ENCODE peak calls at places on chromosomes 1 and 21, in seven cellular contexts. One of them, this sample, is unnamed. For H3K4me1, the result is how much of the 10 kb centered on the place peaks cover.

GRCh38 chr1:87778896-87779295 is 450.2 kb downstream of the LMO4 start:
- DNase-seq in sigmoid colon: no peak
- DNase-seq in SK-N-SH: no peak
- DNase-seq in stomach: no peak
- DNase-seq in esophagus muscularis mucosa: no peak
- DNase-seq in upper lobe of left lung: no peak
- DNase-seq in tibial nerve: no peak
- DNase-seq in this sample: no peak

GRCh38 chr1:1216770-1217620 is 3.0 kb upstream of the TNFRSF4 start:
- DNase-seq in sigmoid colon: no peak
- DNase-seq in SK-N-SH: no peak
- DNase-seq in stomach: no peak
- DNase-seq in esophagus muscularis mucosa: no peak
- DNase-seq in upper lobe of left lung: no peak
- DNase-seq in tibial nerve: no peak
- DNase-seq in this sample: no peak

GRCh38 chr1:50977575-50978143 is 7.6 kb downstream of the CDKN2C start:
- DNase-seq in sigmoid colon: peak
- DNase-seq in SK-N-SH: peak
- DNase-seq in stomach: peak
- DNase-seq in esophagus muscularis mucosa: no peak
- DNase-seq in upper lobe of left lung: peak
- DNase-seq in tibial nerve: no peak
- DNase-seq in this sample: peak

GRCh38 chr1:234400773-234401172 is 27.5 kb downstream of the COA6 start:
- DNase-seq in sigmoid colon: no peak
- DNase-seq in SK-N-SH: no peak
- DNase-seq in stomach: no peak
- DNase-seq in esophagus muscularis mucosa: no peak
- DNase-seq in upper lobe of left lung: no peak
- DNase-seq in tibial nerve: no peak
- DNase-seq in this sample: no peak

GRCh38 chr21:45141507-45141906 is 67.1 kb downstream of the ADARB1 start:
- DNase-seq in sigmoid colon: peak
- DNase-seq in SK-N-SH: no peak
- DNase-seq in stomach: no peak
- DNase-seq in esophagus muscularis mucosa: no peak
- DNase-seq in upper lobe of left lung: no peak
- DNase-seq in tibial nerve: no peak
- DNase-seq in this sample: no peak

GRCh38 chr1:160657477-160657820 is 10.6 kb upstream of the SLAMF1 start:
- DNase-seq in sigmoid colon: no peak
- DNase-seq in SK-N-SH: no peak
- DNase-seq in stomach: no peak
- DNase-seq in esophagus muscularis mucosa: no peak
- DNase-seq in upper lobe of left lung: no peak
- DNase-seq in tibial nerve: no peak
- DNase-seq in this sample: no peak

GRCh38 chr1:6785318-6785712 is at the start of gene CAMTA1:
- DNase-seq in sigmoid colon: no peak
- DNase-seq in SK-N-SH: peak
- DNase-seq in stomach: no peak
- DNase-seq in esophagus muscularis mucosa: no peak
- DNase-seq in upper lobe of left lung: no peak
- DNase-seq in tibial nerve: no peak
- DNase-seq in this sample: no peak

GRCh38 chr1:219505886-219506285 is 107.0 kb downstream of the ZC3H11B start:
- DNase-seq in sigmoid colon: no peak
- DNase-seq in SK-N-SH: no peak
- DNase-seq in stomach: no peak
- DNase-seq in esophagus muscularis mucosa: no peak
- DNase-seq in upper lobe of left lung: no peak
- DNase-seq in tibial nerve: no peak
- DNase-seq in this sample: no peak

GRCh38 chr1:40620586-40620985 is 44.9 kb downstream of the RIMS3 start:
- DNase-seq in sigmoid colon: no peak
- DNase-seq in SK-N-SH: no peak
- DNase-seq in stomach: no peak
- DNase-seq in esophagus muscularis mucosa: peak
- DNase-seq in upper lobe of left lung: no peak
- DNase-seq in tibial nerve: no peak
- DNase-seq in this sample: no peak

GRCh38 chr1:206463911-206464310 is 6.4 kb upstream of the IKBKE start:
- DNase-seq in sigmoid colon: no peak
- DNase-seq in SK-N-SH: no peak
- DNase-seq in stomach: no peak
- DNase-seq in esophagus muscularis mucosa: no peak
- DNase-seq in upper lobe of left lung: no peak
- DNase-seq in tibial nerve: no peak
- DNase-seq in this sample: no peak

GRCh38 chr1:17579951-17580939 is 40.7 kb downstream of the ARHGEF10L start:
- DNase-seq in sigmoid colon: no peak
- DNase-seq in SK-N-SH: no peak
- DNase-seq in stomach: peak
- DNase-seq in esophagus muscularis mucosa: no peak
- DNase-seq in upper lobe of left lung: no peak
- DNase-seq in tibial nerve: no peak
- DNase-seq in this sample: no peak

GRCh38 chr1:59427155-59427554 is 130.3 kb downstream of the FGGY start:
- DNase-seq in sigmoid colon: no peak
- DNase-seq in SK-N-SH: no peak
- DNase-seq in stomach: no peak
- DNase-seq in esophagus muscularis mucosa: no peak
- DNase-seq in upper lobe of left lung: no peak
- DNase-seq in tibial nerve: no peak
- DNase-seq in this sample: no peak

GRCh38 chr1:43563779-43564616 is 33.3 kb downstream of the PTPRF start:
- DNase-seq in sigmoid colon: peak
- DNase-seq in SK-N-SH: peak
- DNase-seq in stomach: no peak
- DNase-seq in esophagus muscularis mucosa: no peak
- DNase-seq in upper lobe of left lung: no peak
- DNase-seq in tibial nerve: no peak
- DNase-seq in this sample: peak

DNA sequence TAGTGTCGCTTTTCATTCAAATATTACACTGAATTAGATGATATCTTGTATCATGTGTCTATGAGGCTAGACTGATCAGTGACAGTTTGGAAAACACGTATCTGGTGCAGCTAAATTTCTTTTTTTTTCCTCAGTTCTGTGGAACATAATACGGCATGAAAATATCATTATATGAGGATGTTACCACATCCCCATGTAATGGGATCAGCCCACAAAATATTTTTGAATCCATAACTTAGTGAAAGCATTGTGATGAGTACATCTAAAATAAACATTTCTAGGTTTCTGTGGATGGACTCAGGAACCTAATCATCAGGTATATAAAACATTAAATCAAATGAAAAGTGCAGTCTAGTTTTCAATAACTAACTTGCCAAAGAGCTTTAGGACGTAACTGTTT is 356.3 kb downstream of the USP25 start:
- DNase-seq in sigmoid colon: no peak
- DNase-seq in SK-N-SH: no peak
- DNase-seq in stomach: no peak
- DNase-seq in esophagus muscularis mucosa: no peak
- DNase-seq in upper lobe of left lung: no peak
- DNase-seq in tibial nerve: no peak
- DNase-seq in this sample: no peak
- TF ChIP-seq EP300 in sigmoid colon: no peak
- TF ChIP-seq EP300 in SK-N-SH: no peak
- TF ChIP-seq EP300 in stomach: no peak
- TF ChIP-seq EP300 in esophagus muscularis mucosa: no peak
- TF ChIP-seq EP300 in upper lobe of left lung: no peak
- TF ChIP-seq EP300 in tibial nerve: no peak
- TF ChIP-seq EP300 in this sample: no peak

DNA sequence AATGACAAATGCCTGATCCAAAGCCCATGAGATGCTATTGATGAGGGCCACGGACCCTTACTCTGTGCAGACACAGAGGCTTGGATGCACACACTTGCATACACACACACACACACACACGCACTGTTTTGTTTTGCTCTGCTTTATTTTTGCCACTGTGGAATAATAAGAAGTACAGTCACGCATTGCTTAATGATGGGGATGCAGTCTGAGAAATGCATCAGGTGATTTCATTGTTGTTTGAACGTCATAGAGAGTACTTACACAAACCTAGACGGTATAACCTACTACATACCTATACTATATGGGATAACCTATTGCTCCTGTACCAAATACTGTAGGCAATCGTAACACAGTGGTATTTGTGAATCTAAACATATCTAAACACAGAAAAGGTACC is 104.4 kb downstream of the RHOU start:
- DNase-seq in sigmoid colon: no peak
- DNase-seq in SK-N-SH: no peak
- DNase-seq in stomach: no peak
- DNase-seq in esophagus muscularis mucosa: no peak
- DNase-seq in upper lobe of left lung: no peak
- DNase-seq in tibial nerve: no peak
- DNase-seq in this sample: no peak
- H3K27ac ChIP-seq in sigmoid colon: no peak
- H3K27ac ChIP-seq in SK-N-SH: no peak
- H3K27ac ChIP-seq in stomach: peak
- H3K27ac ChIP-seq in esophagus muscularis mucosa: no peak
- H3K27ac ChIP-seq in upper lobe of left lung: no peak
- H3K27ac ChIP-seq in tibial nerve: no peak
- H3K27ac ChIP-seq in this sample: no peak

GRCh38 chr1:156706647-156707008 is 1.2 kb upstream of the CRABP2 start:
- DNase-seq in sigmoid colon: peak
- DNase-seq in SK-N-SH: no peak
- DNase-seq in stomach: no peak
- DNase-seq in esophagus muscularis mucosa: no peak
- DNase-seq in upper lobe of left lung: peak
- DNase-seq in tibial nerve: peak
- DNase-seq in this sample: peak

GRCh38 chr1:156707027-156707426 is 1.6 kb upstream of the CRABP2 start:
- DNase-seq in sigmoid colon: no peak
- DNase-seq in SK-N-SH: no peak
- DNase-seq in stomach: no peak
- DNase-seq in esophagus muscularis mucosa: no peak
- DNase-seq in upper lobe of left lung: no peak
- DNase-seq in tibial nerve: no peak
- DNase-seq in this sample: no peak

GRCh38 chr1:156708245-156708661 is 2.9 kb upstream of the CRABP2 start:
- DNase-seq in sigmoid colon: no peak
- DNase-seq in SK-N-SH: no peak
- DNase-seq in stomach: no peak
- DNase-seq in esophagus muscularis mucosa: no peak
- DNase-seq in upper lobe of left lung: no peak
- DNase-seq in tibial nerve: no peak
- DNase-seq in this sample: no peak

GRCh38 chr1:156709031-156709430 is 3.6 kb upstream of the CRABP2 start:
- DNase-seq in sigmoid colon: no peak
- DNase-seq in SK-N-SH: no peak
- DNase-seq in stomach: no peak
- DNase-seq in esophagus muscularis mucosa: no peak
- DNase-seq in upper lobe of left lung: no peak
- DNase-seq in tibial nerve: no peak
- DNase-seq in this sample: no peak

DNA sequence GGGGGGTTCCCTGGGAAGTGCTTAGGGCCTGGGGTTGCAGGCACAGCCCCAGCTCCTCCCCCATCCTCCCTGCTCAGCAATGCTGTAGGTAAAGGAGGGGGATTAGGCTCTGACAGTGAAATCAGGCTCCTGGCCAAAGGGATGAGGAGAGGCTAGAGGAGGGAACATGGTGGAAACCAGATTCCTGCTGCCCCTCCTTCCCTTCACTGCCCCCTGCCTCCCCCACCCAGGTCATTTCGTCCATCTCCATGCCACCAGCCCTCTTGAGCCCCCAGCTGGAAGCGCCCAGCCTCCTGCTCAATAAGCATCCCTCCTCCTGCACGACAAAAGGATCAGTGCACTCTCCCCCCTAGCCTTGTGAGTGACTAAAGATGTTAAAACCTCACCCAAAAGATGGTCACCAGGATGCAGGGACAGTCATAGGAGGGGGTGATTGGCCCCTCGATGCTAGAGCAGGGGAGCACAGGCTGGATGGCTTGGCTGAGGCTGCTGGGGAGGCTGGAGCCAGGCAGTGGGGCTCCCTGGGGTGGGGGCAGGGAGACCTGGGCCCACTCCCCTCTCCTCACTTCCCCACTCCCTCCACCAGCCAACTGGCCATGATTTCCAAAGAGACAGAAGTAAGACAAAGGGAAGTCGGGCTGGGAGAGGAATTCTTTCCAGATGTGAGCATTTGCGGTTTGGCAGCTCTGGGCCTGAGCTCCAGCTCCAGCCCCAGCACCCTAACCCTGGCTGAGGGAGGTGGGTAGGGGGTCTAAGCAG is 2.3 kb upstream of the CRABP2 start:
- DNase-seq in sigmoid colon: no peak
- DNase-seq in SK-N-SH: no peak
- DNase-seq in stomach: no peak
- DNase-seq in esophagus muscularis mucosa: no peak
- DNase-seq in upper lobe of left lung: no peak
- DNase-seq in tibial nerve: no peak
- DNase-seq in this sample: no peak
- H3K4me1 ChIP-seq in sigmoid colon: half or more
- H3K4me1 ChIP-seq in SK-N-SH: half or more
- H3K4me1 ChIP-seq in stomach: half or more
- H3K4me1 ChIP-seq in esophagus muscularis mucosa: half or more
- H3K4me1 ChIP-seq in upper lobe of left lung: under half
- H3K4me1 ChIP-seq in tibial nerve: under half
- H3K4me1 ChIP-seq in this sample: under half

DNA sequence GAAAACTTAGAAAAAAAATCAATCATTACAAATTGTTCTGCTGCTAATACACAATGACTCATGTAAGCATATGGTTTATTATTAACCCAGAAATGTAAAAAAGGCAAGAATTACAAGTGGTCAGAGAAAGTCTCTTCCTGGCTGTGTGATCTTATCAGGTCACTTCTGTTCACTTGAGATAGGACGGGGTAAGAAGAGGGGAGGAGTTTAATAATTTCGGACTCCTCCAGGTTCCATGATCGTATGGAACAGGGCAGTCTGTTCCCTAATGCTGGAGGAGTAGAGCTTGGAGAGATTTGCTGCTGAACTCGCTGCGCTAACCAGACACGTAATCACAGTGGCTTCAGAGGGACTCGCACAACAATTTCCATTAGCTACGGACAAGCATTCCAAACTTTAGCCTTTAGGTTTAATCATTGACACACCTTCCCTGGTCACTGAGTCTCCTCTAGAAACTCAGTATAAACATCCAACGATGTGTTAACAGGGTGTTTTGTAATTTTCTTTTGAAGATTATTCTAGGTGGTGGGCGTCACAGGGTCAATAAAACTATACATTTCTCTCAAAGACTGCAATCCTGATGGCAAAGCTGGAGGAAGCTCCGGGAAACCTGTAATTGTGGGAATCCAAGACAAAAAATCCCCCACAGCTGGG is 1.3 kb downstream of the CRYZ start:
- DNase-seq in sigmoid colon: no peak
- DNase-seq in SK-N-SH: no peak
- DNase-seq in stomach: peak
- DNase-seq in esophagus muscularis mucosa: no peak
- DNase-seq in upper lobe of left lung: no peak
- DNase-seq in tibial nerve: no peak
- DNase-seq in this sample: no peak
- TF ChIP-seq EP300 in sigmoid colon: no peak
- TF ChIP-seq EP300 in SK-N-SH: peak
- TF ChIP-seq EP300 in stomach: no peak
- TF ChIP-seq EP300 in esophagus muscularis mucosa: no peak
- TF ChIP-seq EP300 in upper lobe of left lung: no peak
- TF ChIP-seq EP300 in tibial nerve: no peak
- TF ChIP-seq EP300 in this sample: no peak

GRCh38 chr1:77889671-77890070 is 1.2 kb downstream of the NEXN start:
- DNase-seq in sigmoid colon: no peak
- DNase-seq in SK-N-SH: no peak
- DNase-seq in stomach: no peak
- DNase-seq in esophagus muscularis mucosa: no peak
- DNase-seq in upper lobe of left lung: no peak
- DNase-seq in tibial nerve: no peak
- DNase-seq in this sample: no peak
- H3K27ac ChIP-seq in sigmoid colon: peak
- H3K27ac ChIP-seq in SK-N-SH: peak
- H3K27ac ChIP-seq in stomach: peak
- H3K27ac ChIP-seq in esophagus muscularis mucosa: peak
- H3K27ac ChIP-seq in upper lobe of left lung: peak
- H3K27ac ChIP-seq in tibial nerve: no peak
- H3K27ac ChIP-seq in this sample: no peak